ENCODE peak calls at places on chromosomes 3 and 15, in nine cellular contexts. V, P, R, Q, Y, N, J, G and C are unnamed samples.

GRCh38 chr3:49998326-49998725 is 58.4 kb downstream of the RBM6 start:
- DNase-seq in V (peak), P (no peak), R (no peak), Q (no peak), Y (no peak), N (no peak), J (no peak), G (no peak), C (no peak)

GRCh38 chr3:190848891-190849290 is 13.6 kb downstream of the GMNC start:
- DNase-seq in V (peak), P (no peak), R (no peak), Q (no peak), Y (no peak), N (no peak), J (no peak), G (peak), C (no peak)

GRCh38 chr15:68384451-68385239 is 47.3 kb downstream of the ITGA11 start:
- DNase-seq in V (peak), P (no peak), R (no peak), Q (no peak), Y (no peak), N (peak), J (no peak), G (peak), C (no peak)

GRCh38 chr15:80840173-80841130 is 61.3 kb downstream of the CEMIP start:
- DNase-seq in V (no peak), P (no peak), R (no peak), Q (peak), Y (no peak), N (no peak), J (no peak), G (no peak), C (peak)

GRCh38 chr3:117722856-117723255 is 1013.3 kb downstream of the TUSC7 start:
- DNase-seq in V (no peak), P (peak), R (no peak), Q (no peak), Y (no peak), N (no peak), J (no peak), G (no peak), C (no peak)

GRCh38 chr3:13853978-13854296 is 25.9 kb downstream of the WNT7A start:
- DNase-seq in V (peak), P (no peak), R (no peak), Q (no peak), Y (no peak), N (no peak), J (no peak), G (no peak), C (no peak)

GRCh38 chr15:40436116-40436891 is 4.4 kb upstream of the BAHD1 start:
- DNase-seq in V (no peak), P (no peak), R (no peak), Q (no peak), Y (no peak), N (peak), J (peak), G (no peak), C (no peak)

GRCh38 chr15:45548753-45549520 is 26.4 kb upstream of the SLC30A4 start:
- DNase-seq in V (no peak), P (no peak), R (no peak), Q (no peak), Y (no peak), N (no peak), J (peak), G (no peak), C (no peak)

GRCh38 chr3:114406286-114406685 is 112.5 kb downstream of the TIGIT start:
- DNase-seq in V (no peak), P (no peak), R (no peak), Q (no peak), Y (no peak), N (no peak), J (no peak), G (no peak), C (no peak)

GRCh38 chr3:53633197-53633787 is 138.9 kb downstream of the CACNA1D start:
- DNase-seq in V (no peak), P (no peak), R (no peak), Q (no peak), Y (no peak), N (no peak), J (no peak), G (no peak), C (no peak)

GRCh38 chr3:134666466-134666865 is 15.6 kb upstream of the KY start:
- DNase-seq in V (peak), P (no peak), R (no peak), Q (no peak), Y (no peak), N (no peak), J (no peak), G (peak), C (no peak)

GRCh38 chr3:147409143-147410121 is at the start of gene ZIC1:
- DNase-seq in V (no peak), P (no peak), R (no peak), Q (peak), Y (no peak), N (no peak), J (peak), G (no peak), C (no peak)

GRCh38 chr3:153129426-153129825 is 32.6 kb upstream of the RAP2B start:
- DNase-seq in V (no peak), P (no peak), R (no peak), Q (no peak), Y (no peak), N (no peak), J (no peak), G (no peak), C (no peak)

GRCh38 chr3:39279745-39280517 is at the start of gene CX3CR1:
- DNase-seq in V (no peak), P (no peak), R (no peak), Q (no peak), Y (no peak), N (no peak), J (no peak), G (no peak), C (no peak)

GRCh38 chr15:67072442-67072841 is 7.0 kb downstream of the SMAD3 start:
- DNase-seq in V (no peak), P (no peak), R (no peak), Q (no peak), Y (no peak), N (no peak), J (no peak), G (no peak), C (no peak)

GRCh38 chr3:193803288-193803687 is 210.3 kb downstream of the OPA1 start:
- DNase-seq in V (no peak), P (no peak), R (no peak), Q (no peak), Y (no peak), N (no peak), J (no peak), G (no peak), C (no peak)

GRCh38 chr3:58178528-58179234 is 32.1 kb downstream of the DNASE1L3 start:
- DNase-seq in V (no peak), P (peak), R (peak), Q (no peak), Y (no peak), N (no peak), J (no peak), G (no peak), C (no peak)

GRCh38 chr3:197117107-197117506 is 87.5 kb upstream of the MELTF start:
- DNase-seq in V (no peak), P (no peak), R (no peak), Q (no peak), Y (no peak), N (no peak), J (peak), G (no peak), C (no peak)

GRCh38 chr3:4601926-4602325 is 108.8 kb downstream of the ITPR1 start:
- DNase-seq in V (no peak), P (no peak), R (no peak), Q (no peak), Y (no peak), N (no peak), J (no peak), G (no peak), C (no peak)